ENCODE peak calls at places on chromosome 10, in four cellular contexts. W is Panc1, K is fibroblast of lung, J is lower lobe of right lung. G is an unnamed sample.

GRCh38 chr10:117782276-117782675 is 239.7 kb downstream of the EMX2 start:
- DNase-seq in K (no peak), J (no peak), W (no peak), G (no peak)

GRCh38 chr10:127922206-127922605 is 15.3 kb downstream of the PTPRE start:
- DNase-seq in W (no peak), J (no peak), K (no peak), G (no peak)

GRCh38 chr10:104333037-104333727 is 5.1 kb downstream of the ITPRIP start:
- DNase-seq in W (no peak), K (peak; percentile 27), J (no peak), G (no peak)

GRCh38 chr10:10872706-10873276 is 144.9 kb upstream of the CELF2 start:
- DNase-seq in W (no peak), K (peak; percentile 71), J (no peak), G (no peak)

GRCh38 chr10:86648706-86649426 is 5.5 kb upstream of the OPN4 start:
- DNase-seq in W (no peak), J (no peak), K (peak; percentile 95), G (peak; percentile 58)

GRCh38 chr10:62885656-62886461 is 69.7 kb upstream of the EGR2 start:
- DNase-seq in W (no peak), J (no peak), K (peak; percentile 32), G (no peak)

GRCh38 chr10:128011059-128011979 is 104.4 kb downstream of the PTPRE start:
- DNase-seq in W (peak; percentile 58), K (peak; percentile 60), J (peak; percentile 89), G (no peak)

GRCh38 chr10:35331894-35332640 is 4.2 kb upstream of the CCNY start:
- DNase-seq in W (peak; percentile 85), K (peak; percentile 96), J (no peak), G (peak; percentile 56)

GRCh38 chr10:131870831-131871672 is 29.8 kb upstream of the PPP2R2D start:
- DNase-seq in J (no peak), W (no peak), K (no peak), G (no peak)

GRCh38 chr10:117519366-117519765 is 23.2 kb upstream of the EMX2 start:
- DNase-seq in K (no peak), J (no peak), W (no peak), G (no peak)

GRCh38 chr10:24202181-24202570 is 6.8 kb upstream of the KIAA1217 start:
- DNase-seq in W (no peak), J (no peak), K (no peak), G (no peak)

GRCh38 chr10:35481421-35481820 is 123.7 kb upstream of the GJD4 start:
- DNase-seq in J (no peak), K (no peak), W (no peak), G (no peak)

GRCh38 chr10:71201921-71202713 is 10.3 kb upstream of the UNC5B start:
- DNase-seq in K (no peak), J (no peak), W (no peak), G (no peak)

GRCh38 chr10:131641231-131641630 is 259.6 kb upstream of the PPP2R2D start:
- DNase-seq in K (no peak), J (peak; percentile 79), W (no peak), G (no peak)

DNA sequence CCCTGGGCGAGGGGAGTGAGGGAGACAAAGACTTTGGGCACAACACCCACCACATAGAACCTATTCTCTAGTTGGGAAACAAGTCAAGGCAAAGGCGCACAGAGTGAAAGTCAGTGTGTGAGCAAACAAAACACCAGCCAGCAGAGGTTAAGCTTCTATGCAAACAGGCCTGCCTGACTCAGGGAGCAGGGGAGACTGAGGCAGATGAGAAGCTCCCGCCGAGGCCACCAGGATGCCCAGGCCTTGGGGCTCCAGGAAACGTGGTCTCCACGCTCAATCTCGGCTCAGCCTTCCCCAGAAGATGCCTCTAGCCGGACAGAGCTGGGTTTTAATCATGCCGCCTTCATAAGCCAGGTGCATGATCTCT is 74.1 kb upstream of the KCNMA1 start:
- DNase-seq in W (no peak), K (no peak), J (no peak), G (no peak)
- TF ChIP-seq CTCF in W (no peak), K (no peak), J (no peak), G (no peak)

DNA sequence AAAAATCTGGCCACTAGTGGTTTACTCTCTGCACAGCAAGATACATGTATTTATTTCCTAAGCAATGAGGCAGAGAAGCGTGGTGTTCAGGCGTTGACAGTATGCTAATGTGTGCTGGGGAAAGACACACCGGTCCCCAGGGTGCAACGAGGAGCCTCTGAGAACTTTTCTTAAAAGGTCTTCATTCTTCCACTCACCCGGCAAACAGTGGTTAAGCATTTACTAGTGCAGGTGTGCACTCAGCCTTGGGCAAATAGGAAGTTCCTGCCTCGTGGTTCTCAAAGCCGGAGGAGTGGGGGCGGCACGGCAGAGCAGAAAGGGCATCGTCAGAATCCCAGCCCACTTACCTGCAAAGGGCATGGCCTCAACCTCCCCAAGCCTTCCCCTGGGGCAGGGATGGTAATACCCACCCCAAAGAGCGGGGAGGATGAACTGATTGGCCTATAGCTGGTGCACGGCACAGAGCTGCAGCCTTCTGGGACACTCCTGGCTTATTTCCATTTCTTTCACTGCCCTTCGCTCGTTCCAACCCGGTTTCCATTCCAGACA is 184.3 kb upstream of the CTBP2 start:
- DNase-seq in K (no peak), J (no peak), W (no peak), G (no peak)
- H3K4me3 ChIP-seq in K (no peak overlapping the region), J (peak overlapping the region; percentile 33), W (peak overlapping the region; percentile 40), G (no peak overlapping the region)

GRCh38 chr10:26781797-26782196 is 79.0 kb downstream of the ABI1 start:
- DNase-seq in K (no peak), J (no peak), W (no peak), G (no peak)

GRCh38 chr10:26777686-26778085 is 80.2 kb downstream of the PDSS1 start:
- DNase-seq in W (no peak), K (no peak), J (no peak), G (no peak)

GRCh38 chr10:26779176-26779860 is 81.4 kb downstream of the ABI1 start:
- DNase-seq in J (no peak), W (no peak), K (no peak), G (no peak)

GRCh38 chr10:26780106-26780792 is 80.5 kb downstream of the ABI1 start:
- DNase-seq in W (no peak), J (no peak), K (no peak), G (no peak)

DNA sequence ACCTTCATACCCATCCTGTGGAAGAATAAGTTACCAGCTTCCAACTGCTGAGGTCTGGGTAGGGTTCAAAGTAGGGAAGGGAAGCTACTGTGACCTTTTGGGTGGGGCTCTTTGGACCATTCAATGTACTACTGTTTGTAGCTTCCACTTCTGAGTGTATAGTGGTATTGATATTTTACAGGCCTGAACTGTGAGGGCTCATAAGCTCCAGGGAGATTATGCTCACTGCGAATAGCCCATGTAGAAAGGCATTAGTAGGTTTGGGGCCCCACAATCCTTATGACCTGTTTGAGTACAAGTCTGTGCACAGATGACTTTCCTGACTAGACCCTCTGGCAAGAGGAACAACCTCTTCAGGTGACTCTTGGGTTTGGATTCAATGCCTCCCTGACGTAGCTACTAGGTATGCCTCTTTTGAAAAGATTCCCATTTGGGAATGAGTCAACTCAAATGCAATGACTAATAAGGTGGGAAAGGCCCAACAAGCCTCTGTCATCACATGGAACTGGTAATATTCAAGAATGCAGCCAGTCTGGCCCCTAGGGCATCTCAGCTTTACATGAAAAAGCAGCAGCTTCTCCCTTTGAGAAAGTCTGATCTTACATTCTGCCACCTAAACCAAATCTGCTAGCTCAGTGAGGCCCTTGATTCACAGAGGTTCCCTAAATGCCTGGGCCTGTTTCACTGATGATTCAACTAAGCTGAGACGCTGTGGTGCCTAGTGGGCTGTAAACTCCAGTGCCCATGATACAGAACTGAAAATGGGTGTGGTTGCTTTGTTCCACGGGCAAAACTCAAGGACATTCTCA is 79.8 kb downstream of the ABI1 start:
- DNase-seq in K (peak; percentile 59), J (no peak), W (peak; percentile 47), G (peak; percentile 84)
- H3K36me3 ChIP-seq in K (no peaks in the 10 kb centered on the region), J (no peaks in the 10 kb centered on the region), W (no peaks in the 10 kb centered on the region), G (no peaks in the 10 kb centered on the region)

DNA sequence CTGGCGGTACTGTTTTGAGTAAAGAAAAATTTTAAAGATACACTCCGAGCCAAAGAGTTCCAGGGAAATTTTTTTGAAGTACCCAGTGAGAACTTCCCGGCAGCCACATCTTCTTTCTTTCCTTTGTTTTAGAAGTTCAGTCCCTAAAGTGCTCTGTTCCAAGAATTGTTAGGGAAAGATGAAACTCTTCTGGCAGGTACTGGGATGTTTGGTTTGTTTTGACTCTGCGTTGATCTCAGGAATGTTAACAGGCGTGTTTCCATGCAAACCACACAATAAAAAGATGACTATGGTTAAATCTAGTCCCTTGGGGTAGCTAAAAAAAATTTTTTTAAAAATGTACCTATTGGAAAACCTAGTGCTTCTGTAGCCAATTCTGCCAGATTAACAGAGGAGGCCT is 224.7 kb upstream of the PHYHIPL start:
- DNase-seq in W (no peak), K (no peak), J (no peak), G (peak; percentile 53)
- TF ChIP-seq CTCF in W (no peak), K (no peak), J (no peak), G (no peak)